ENCODE peak calls at places on chromosomes 11 and 22, in seven cellular contexts. C is activated CD4-positive, alpha-beta T cell treated with anti-CD3 and anti-CD28 coated beads for 36 hours; N is brain pericyte; I is NCI-H2107; U is stimulated activated CD8-positive, alpha-beta memory T cell treated with anti-CD3 and anti-CD28 coated beads, Interleukin-2, amount 100 ng/mL, for 1 hour; O is heart left ventricle; R is nephron progenitor cell. S is an unnamed sample.

GRCh38 chr11:107689317-107690202 is 22.3 kb downstream of the SLN start:
- DNase-seq in N (peak), I (no peak), C (peak), R (peak), O (peak), U (peak), S (peak)

GRCh38 chr11:57567512-57568329 is at the start of gene UBE2L6:
- DNase-seq in R (peak), I (peak), O (peak), N (no peak), U (peak), C (peak), S (peak)

GRCh38 chr11:57777969-57778317 is 16.3 kb downstream of the CTNND1 start:
- DNase-seq in O (peak), R (no peak), N (no peak), I (no peak), U (no peak), C (no peak), S (no peak)

GRCh38 chr22:39434243-39434653 is 22.6 kb upstream of the MGAT3 start:
- DNase-seq in R (no peak), O (no peak), N (no peak), U (no peak), I (no peak), C (no peak), S (no peak)

GRCh38 chr11:27119396-27119795 is 78.8 kb downstream of the BBOX1 start:
- DNase-seq in O (no peak), I (no peak), N (no peak), U (no peak), R (no peak), C (no peak), S (no peak)

GRCh38 chr11:90849278-90849677 is 626.4 kb upstream of the CHORDC1 start:
- DNase-seq in I (no peak), U (no peak), C (no peak), N (no peak), O (no peak), R (no peak), S (no peak)

GRCh38 chr22:34225278-34225677 is 305.0 kb upstream of the LARGE1 start:
- DNase-seq in N (no peak), U (no peak), R (no peak), I (no peak), O (no peak), C (no peak), S (no peak)

GRCh38 chr22:46052331-46052771 is 75.4 kb upstream of the WNT7B start:
- DNase-seq in O (no peak), U (no peak), N (no peak), R (no peak), C (peak), I (no peak), S (no peak)

GRCh38 chr22:46737105-46737975 is 712 bp downstream of the CERK start:
- DNase-seq in N (no peak), U (peak), R (peak), I (no peak), O (peak), C (peak), S (no peak)

GRCh38 chr22:31093090-31093850 is 12.2 kb downstream of the SMTN start:
- DNase-seq in I (no peak), U (no peak), O (peak), N (no peak), C (no peak), R (no peak), S (no peak)

S was measured in effector CD8-positive, alpha-beta T cell.